ENCODE peak calls at places on chromosomes 6 and 20, in ten cellular contexts. S is hepatic stellate cell; N is mucosa of gallbladder; Q is GOT3; V is activated T-cell treated with anti-CD3 and anti-CD28 coated beads for 1 hour; Y is iris pigment epithelial cell; W is heart right ventricle; I is T follicular helper cell; A is stimulated activated CD4-positive, alpha-beta T cell treated with anti-CD3 and anti-CD28 coated beads, TNF-alpha, amount 100 ng/mL, for 24 hours; O is ecto neural progenitor cell. M is an unnamed sample.

GRCh38 chr6:55666811-55667210 is 87.8 kb upstream of the HMGCLL1 start:
- DNase-seq in S (no peak), N (no peak), Q (no peak), V (no peak), Y (no peak), W (no peak), I (no peak), A (no peak), O (no peak), M (no peak)

GRCh38 chr6:19771753-19772336 is 65.3 kb upstream of the ID4 start:
- DNase-seq in S (peak), N (no peak), Q (no peak), V (no peak), Y (peak), W (no peak), I (no peak), A (no peak), O (no peak), M (peak)

GRCh38 chr20:25070821-25071473 is 11.0 kb downstream of the VSX1 start:
- DNase-seq in S (no peak), N (no peak), Q (no peak), V (no peak), Y (no peak), W (no peak), I (no peak), A (no peak), O (peak), M (no peak)

GRCh38 chr20:58743929-58744534 is 51.4 kb downstream of the NPEPL1 start:
- DNase-seq in S (no peak), N (no peak), Q (no peak), V (no peak), Y (no peak), W (no peak), I (no peak), A (no peak), O (no peak), M (no peak)

GRCh38 chr6:74606488-74607135 is 599.2 kb downstream of the COL12A1 start:
- DNase-seq in S (peak), N (no peak), Q (no peak), V (no peak), Y (peak), W (no peak), I (no peak), A (no peak), O (no peak), M (peak)

GRCh38 chr6:31792741-31793140 is 2.8 kb downstream of the VARS1 start:
- DNase-seq in S (peak), N (peak), Q (no peak), V (no peak), Y (peak), W (no peak), I (no peak), A (no peak), O (no peak), M (peak)

GRCh38 chr20:23018941-23019340 is 16.2 kb upstream of the SSTR4 start:
- DNase-seq in S (no peak), N (no peak), Q (no peak), V (no peak), Y (no peak), W (no peak), I (no peak), A (no peak), O (no peak), M (no peak)

GRCh38 chr6:138441965-138442364 is 37.9 kb downstream of the HEBP2 start:
- DNase-seq in S (no peak), N (no peak), Q (no peak), V (no peak), Y (no peak), W (no peak), I (no peak), A (no peak), O (no peak), M (no peak)

GRCh38 chr6:71290611-71291010 is 2.0 kb downstream of the OGFRL1 start:
- DNase-seq in S (no peak), N (no peak), Q (no peak), V (no peak), Y (no peak), W (no peak), I (no peak), A (no peak), O (no peak), M (peak)

GRCh38 chr6:90502381-90502780 is 84.5 kb downstream of the MAP3K7 start:
- DNase-seq in S (no peak), N (no peak), Q (no peak), V (no peak), Y (no peak), W (no peak), I (no peak), A (no peak), O (no peak), M (no peak)

GRCh38 chr6:37078814-37079213 is 73.4 kb downstream of the FGD2 start:
- DNase-seq in S (no peak), N (no peak), Q (no peak), V (no peak), Y (no peak), W (no peak), I (no peak), A (no peak), O (no peak), M (no peak)

GRCh38 chr6:24431045-24431451 is 28.3 kb downstream of the MRS2 start:
- DNase-seq in S (peak), N (no peak), Q (no peak), V (no peak), Y (peak), W (no peak), I (peak), A (peak), O (no peak), M (peak)

GRCh38 chr6:155201461-155202226 is 62.2 kb upstream of the CLDN20 start:
- DNase-seq in S (peak), N (no peak), Q (no peak), V (no peak), Y (peak), W (no peak), I (no peak), A (no peak), O (no peak), M (peak)

GRCh38 chr20:34636648-34637047 is 40.2 kb downstream of the PIGU start:
- DNase-seq in S (no peak), N (no peak), Q (no peak), V (no peak), Y (peak), W (no peak), I (no peak), A (no peak), O (no peak), M (no peak)

GRCh38 chr6:20302702-20303251 is 90.5 kb upstream of the MBOAT1 start:
- DNase-seq in S (no peak), N (no peak), Q (no peak), V (no peak), Y (peak), W (no peak), I (no peak), A (no peak), O (no peak), M (peak)

GRCh38 chr6:168746013-168746412 is 305.0 kb downstream of the SMOC2 start:
- DNase-seq in S (no peak), N (peak), Q (no peak), V (no peak), Y (no peak), W (no peak), I (no peak), A (no peak), O (no peak), M (no peak)

GRCh38 chr6:17994019-17994418 is 6.6 kb upstream of the KIF13A start:
- DNase-seq in S (no peak), N (no peak), Q (no peak), V (no peak), Y (peak), W (no peak), I (no peak), A (no peak), O (no peak), M (peak)

GRCh38 chr6:132456700-132457143 is 55.4 kb upstream of the MOXD1 start:
- DNase-seq in S (no peak), N (no peak), Q (no peak), V (no peak), Y (no peak), W (peak), I (no peak), A (no peak), O (peak), M (peak)

GRCh38 chr6:126112171-126112632 is 125.9 kb downstream of the TRMT11 start:
- DNase-seq in S (peak), N (no peak), Q (no peak), V (no peak), Y (peak), W (no peak), I (no peak), A (no peak), O (no peak), M (peak)

GRCh38 chr20:55415567-55416142 is 589.7 kb downstream of the CBLN4 start:
- DNase-seq in S (no peak), N (no peak), Q (no peak), V (no peak), Y (peak), W (no peak), I (no peak), A (no peak), O (no peak), M (peak)

GRCh38 chr6:10599046-10599445 is 77.9 kb downstream of the GCNT2 start:
- DNase-seq in S (no peak), N (no peak), Q (no peak), V (no peak), Y (no peak), W (no peak), I (no peak), A (no peak), O (no peak), M (no peak)

GRCh38 chr20:23061713-23062561 is 12.5 kb upstream of the THBD start:
- DNase-seq in S (peak), N (peak), Q (no peak), V (no peak), Y (peak), W (peak), I (no peak), A (no peak), O (no peak), M (peak)

GRCh38 chr6:147774856-147775255 is 266.4 kb downstream of the SAMD5 start:
- DNase-seq in S (no peak), N (no peak), Q (no peak), V (no peak), Y (no peak), W (no peak), I (no peak), A (no peak), O (no peak), M (no peak)

GRCh38 chr20:50464026-50464724 is 46.0 kb upstream of the PTPN1 start:
- DNase-seq in S (peak), N (peak), Q (peak), V (peak), Y (peak), W (peak), I (peak), A (peak), O (peak), M (peak)

GRCh38 chr6:97411610-97412009 is 128.6 kb upstream of the MMS22L start:
- DNase-seq in S (no peak), N (no peak), Q (no peak), V (no peak), Y (no peak), W (no peak), I (no peak), A (no peak), O (no peak), M (no peak)

GRCh38 chr20:46376196-46376785 is 30.1 kb downstream of the ELMO2 start:
- DNase-seq in S (no peak), N (no peak), Q (no peak), V (no peak), Y (no peak), W (no peak), I (no peak), A (no peak), O (no peak), M (no peak)

GRCh38 chr6:166433096-166433495 is 50.4 kb upstream of the MPC1 start:
- DNase-seq in S (no peak), N (no peak), Q (no peak), V (no peak), Y (no peak), W (no peak), I (no peak), A (no peak), O (no peak), M (no peak)

GRCh38 chr6:42147138-42147562 is 4.7 kb upstream of the C6orf132 start:
- DNase-seq in S (no peak), N (no peak), Q (no peak), V (no peak), Y (no peak), W (no peak), I (no peak), A (no peak), O (no peak), M (no peak)

GRCh38 chr6:100346828-100347227 is 117.9 kb downstream of the SIM1 start:
- DNase-seq in S (no peak), N (no peak), Q (no peak), V (no peak), Y (peak), W (no peak), I (no peak), A (no peak), O (no peak), M (peak)

GRCh38 chr6:139398658-139399057 is 24.2 kb upstream of the CITED2 start:
- DNase-seq in S (no peak), N (no peak), Q (no peak), V (no peak), Y (no peak), W (no peak), I (no peak), A (no peak), O (no peak), M (no peak)

GRCh38 chr20:23515250-23515939 is 24.5 kb downstream of the CST8 start:
- DNase-seq in S (no peak), N (no peak), Q (no peak), V (no peak), Y (peak), W (no peak), I (no peak), A (no peak), O (no peak), M (peak)

M was measured in M059J.